ENCODE peak calls at places on chromosomes 7 and 10, in six cellular contexts. B is HepG2, C is A549, R is tibial nerve, Q is transverse colon, Z is H1. V is an unnamed sample.

GRCh38 chr7:148303295-148304013 is 287.1 kb upstream of the C7orf33 start:
- DNase-seq in B (no peak), C (no peak), R (peak), Q (peak), Z (no peak), V (peak)

GRCh38 chr10:29163746-29164145 is 125.1 kb upstream of the LYZL1 start:
- DNase-seq in B (no peak), C (peak), R (no peak), Q (no peak), Z (no peak), V (no peak)

GRCh38 chr10:20415684-20416083 is 481.4 kb downstream of the NEBL start:
- DNase-seq in B (no peak), C (no peak), R (no peak), Q (no peak), Z (no peak), V (no peak)

GRCh38 chr10:120946497-120946896 is 95.3 kb downstream of the WDR11 start:
- DNase-seq in B (no peak), C (no peak), R (no peak), Q (no peak), Z (no peak), V (no peak)

GRCh38 chr10:4790045-4790444 is 36.0 kb upstream of the AKR1E2 start:
- DNase-seq in B (no peak), C (no peak), R (no peak), Q (no peak), Z (no peak), V (no peak)

GRCh38 chr10:47378606-47379444 is 5.3 kb downstream of the ZNF488 start:
- DNase-seq in B (no peak), C (no peak), R (no peak), Q (no peak), Z (peak), V (no peak)

GRCh38 chr7:11638026-11638774 is 193.8 kb downstream of the THSD7A start:
- DNase-seq in B (no peak), C (no peak), R (no peak), Q (no peak), Z (no peak), V (no peak)

GRCh38 chr10:101466016-101466912 is 112.3 kb downstream of the BTRC start:
- DNase-seq in B (no peak), C (no peak), R (no peak), Q (no peak), Z (no peak), V (no peak)

GRCh38 chr7:55074008-55074499 is 55.2 kb downstream of the EGFR start:
- DNase-seq in B (peak), C (peak), R (no peak), Q (peak), Z (no peak), V (no peak)

GRCh38 chr7:107501593-107501992 is 31.7 kb downstream of the GPR22 start:
- DNase-seq in B (peak), C (peak), R (no peak), Q (peak), Z (no peak), V (no peak)

GRCh38 chr7:127968547-127968946 is 62.7 kb downstream of the LRRC4 start:
- DNase-seq in B (no peak), C (no peak), R (no peak), Q (no peak), Z (no peak), V (no peak)

GRCh38 chr7:76257973-76258372 is 44.5 kb upstream of the HSPB1 start:
- DNase-seq in B (peak), C (no peak), R (no peak), Q (no peak), Z (no peak), V (no peak)

GRCh38 chr7:37916017-37916672 is 472 bp downstream of the SFRP4 start:
- DNase-seq in B (no peak), C (no peak), R (peak), Q (peak), Z (peak), V (peak)

GRCh38 chr10:116774728-116775151 is 32.4 kb upstream of the HSPA12A start:
- DNase-seq in B (no peak), C (no peak), R (no peak), Q (peak), Z (no peak), V (no peak)

GRCh38 chr10:92799591-92799990 is 48.7 kb upstream of the EXOC6 start:
- DNase-seq in B (no peak), C (no peak), R (no peak), Q (no peak), Z (no peak), V (no peak)

GRCh38 chr7:2202361-2202761 is 30.4 kb downstream of the MAD1L1 start:
- DNase-seq in B (no peak), C (no peak), R (no peak), Q (no peak), Z (no peak), V (no peak)

GRCh38 chr10:83606275-83606674 is 533.0 kb upstream of the GHITM start:
- DNase-seq in B (no peak), C (no peak), R (no peak), Q (no peak), Z (peak), V (no peak)

GRCh38 chr10:43261578-43261965 is 5.3 kb downstream of the RASGEF1A start:
- DNase-seq in B (no peak), C (no peak), R (no peak), Q (no peak), Z (no peak), V (no peak)

GRCh38 chr7:70525991-70526390 is 606.0 kb upstream of the GALNT17 start:
- DNase-seq in B (no peak), C (no peak), R (no peak), Q (no peak), Z (no peak), V (no peak)

GRCh38 chr10:128000660-128001059 is 93.8 kb downstream of the PTPRE start:
- DNase-seq in B (no peak), C (no peak), R (no peak), Q (no peak), Z (no peak), V (no peak)

GRCh38 chr7:138105216-138105615 is 29.0 kb downstream of the AKR1D1 start:
- DNase-seq in B (no peak), C (no peak), R (no peak), Q (no peak), Z (no peak), V (no peak)

GRCh38 chr7:149748223-149748874 is 25.0 kb downstream of the ZNF467 start:
- DNase-seq in B (peak), C (no peak), R (no peak), Q (no peak), Z (peak), V (no peak)

GRCh38 chr7:102991540-102992214 is 78.9 kb downstream of the LRRC17 start:
- DNase-seq in B (peak), C (peak), R (no peak), Q (peak), Z (no peak), V (no peak)

GRCh38 chr7:19491821-19492452 is 216.9 kb downstream of the POLR1F start:
- DNase-seq in B (no peak), C (peak), R (no peak), Q (no peak), Z (no peak), V (no peak)

GRCh38 chr10:103635580-103635979 is 142.1 kb downstream of the NEURL1 start:
- DNase-seq in B (no peak), C (no peak), R (no peak), Q (no peak), Z (no peak), V (no peak)

GRCh38 chr10:33237736-33238624 is 96.5 kb downstream of the NRP1 start:
- DNase-seq in B (peak), C (peak), R (no peak), Q (no peak), Z (no peak), V (no peak)

GRCh38 chr10:103701380-103702222 is 153.8 kb downstream of the SH3PXD2A start:
- DNase-seq in B (no peak), C (no peak), R (no peak), Q (no peak), Z (no peak), V (no peak)

GRCh38 chr7:45295222-45295621 is 137.6 kb downstream of the RAMP3 start:
- DNase-seq in B (no peak), C (no peak), R (no peak), Q (no peak), Z (no peak), V (no peak)

GRCh38 chr10:113297226-113297625 is 255.6 kb upstream of the HABP2 start:
- DNase-seq in B (no peak), C (no peak), R (no peak), Q (no peak), Z (no peak), V (no peak)

GRCh38 chr10:18303851-18304800 is 163.9 kb downstream of the CACNB2 start:
- DNase-seq in B (no peak), C (no peak), R (no peak), Q (no peak), Z (no peak), V (peak)

GRCh38 chr7:135672560-135673359 is 10.4 kb downstream of the STMP1 start:
- DNase-seq in B (peak), C (peak), R (no peak), Q (no peak), Z (no peak), V (peak)

GRCh38 chr10:126068357-126068756 is 172.0 kb downstream of the FANK1 start:
- DNase-seq in B (no peak), C (no peak), R (no peak), Q (no peak), Z (no peak), V (no peak)

GRCh38 chr10:11875499-11876281 is 52.5 kb downstream of the PROSER2 start:
- DNase-seq in B (peak), C (peak), R (peak), Q (peak), Z (no peak), V (peak)
- TF ChIP-seq EP300 in B (peak), C (peak), R (peak), Q (no peak), Z (no peak), V (no peak)

DNA sequence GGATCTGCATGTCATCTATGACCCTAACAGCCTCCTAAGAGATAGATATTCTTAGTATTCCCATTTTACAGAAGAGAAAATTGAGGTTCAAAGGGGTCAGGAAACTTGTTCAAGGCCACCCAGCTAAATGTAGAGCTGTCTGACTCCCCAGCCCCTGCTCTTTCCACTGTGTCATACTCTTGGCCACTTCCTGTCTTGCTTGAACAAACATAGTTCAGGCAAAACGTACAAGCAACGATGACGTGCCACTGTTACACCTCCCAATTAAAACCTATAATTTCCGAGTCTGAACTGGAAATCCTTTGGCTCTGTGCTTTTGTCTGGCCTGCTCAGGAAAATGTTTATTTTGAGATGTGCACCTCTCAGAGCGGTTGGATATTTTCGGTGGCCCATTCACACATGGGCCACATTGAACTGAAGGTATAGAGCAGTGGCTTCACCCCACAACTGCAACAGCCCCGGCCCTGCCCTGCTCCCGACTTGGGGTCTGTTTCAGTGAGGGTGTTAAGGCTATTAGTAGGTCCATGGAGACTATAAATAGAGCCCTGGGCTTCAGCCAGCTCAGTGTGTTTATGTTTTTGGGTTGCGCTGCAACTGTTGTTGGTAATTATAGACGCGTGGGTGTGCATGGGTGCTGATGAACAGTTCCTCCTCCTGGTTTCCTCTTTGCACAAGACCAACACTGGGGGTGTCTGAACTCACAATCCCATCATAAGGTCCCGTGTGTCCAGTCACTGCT is 172.3 kb upstream of the ADO start:
- DNase-seq in B (no peak), C (no peak), R (no peak), Q (peak), Z (no peak), V (no peak)
- TF ChIP-seq EP300 in B (no peak), C (no peak), R (no peak), Q (no peak), Z (no peak), V (no peak)

GRCh38 chr10:45596556-45596955 is 76.0 kb downstream of the ZFAND4 start:
- DNase-seq in B (no peak), C (no peak), R (no peak), Q (no peak), Z (no peak), V (no peak)

GRCh38 chr10:45592432-45592831 is 80.1 kb downstream of the ZFAND4 start:
- DNase-seq in B (no peak), C (no peak), R (no peak), Q (no peak), Z (no peak), V (no peak)

GRCh38 chr10:45592926-45593325 is 79.6 kb downstream of the ZFAND4 start:
- DNase-seq in B (no peak), C (no peak), R (no peak), Q (no peak), Z (no peak), V (no peak)

GRCh38 chr10:45593938-45594275 is 78.7 kb downstream of the ZFAND4 start:
- DNase-seq in B (no peak), C (no peak), R (no peak), Q (no peak), Z (no peak), V (no peak)

DNA sequence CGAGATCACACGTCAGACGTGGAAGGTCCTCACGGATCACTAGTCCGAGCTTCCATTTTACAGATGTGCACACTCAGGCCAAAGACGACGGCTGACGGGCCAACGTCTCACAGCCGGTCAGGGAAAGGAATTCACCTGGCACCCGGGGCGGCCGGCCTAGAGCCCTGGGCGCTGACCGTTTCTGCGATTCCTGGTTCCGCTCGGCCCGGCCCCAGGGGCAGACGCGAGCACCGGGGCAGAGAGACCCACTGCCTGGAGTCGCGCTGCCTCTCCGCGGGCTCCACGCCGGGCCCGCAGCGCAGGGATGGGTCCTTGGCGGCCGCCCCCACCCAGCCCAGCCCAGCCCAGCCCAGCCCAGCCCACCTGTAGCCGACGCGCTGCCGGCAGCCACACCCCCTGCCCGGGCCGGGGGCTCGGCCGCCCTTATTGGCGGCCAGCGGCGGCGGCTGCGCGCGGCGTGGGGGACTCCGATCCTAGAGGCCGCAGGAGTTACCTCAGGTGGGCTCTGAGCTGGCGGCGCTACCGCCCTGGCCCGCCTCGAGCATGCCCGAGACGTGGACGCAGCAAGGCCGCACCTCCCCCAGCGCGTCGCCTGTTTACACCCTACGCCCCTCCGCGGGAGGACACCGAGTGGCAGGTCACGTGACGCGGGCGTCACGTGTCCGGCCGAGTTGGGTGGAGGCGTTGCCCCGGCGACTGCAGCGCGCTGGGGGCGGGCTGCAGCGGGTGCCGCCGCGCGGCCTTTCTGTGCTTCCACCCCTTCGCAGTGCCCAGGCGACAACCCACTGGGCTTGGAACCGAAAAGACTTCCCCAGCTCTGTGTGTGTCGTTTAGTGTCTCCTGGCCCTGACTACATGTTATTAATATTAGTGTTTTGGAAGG is 78.1 kb downstream of the ZFAND4 start:
- DNase-seq in B (peak), C (peak), R (peak), Q (peak), Z (peak), V (peak)
- TF ChIP-seq EP300 in B (peak), C (no peak), R (peak), Q (peak), Z (peak), V (no peak)

DNA sequence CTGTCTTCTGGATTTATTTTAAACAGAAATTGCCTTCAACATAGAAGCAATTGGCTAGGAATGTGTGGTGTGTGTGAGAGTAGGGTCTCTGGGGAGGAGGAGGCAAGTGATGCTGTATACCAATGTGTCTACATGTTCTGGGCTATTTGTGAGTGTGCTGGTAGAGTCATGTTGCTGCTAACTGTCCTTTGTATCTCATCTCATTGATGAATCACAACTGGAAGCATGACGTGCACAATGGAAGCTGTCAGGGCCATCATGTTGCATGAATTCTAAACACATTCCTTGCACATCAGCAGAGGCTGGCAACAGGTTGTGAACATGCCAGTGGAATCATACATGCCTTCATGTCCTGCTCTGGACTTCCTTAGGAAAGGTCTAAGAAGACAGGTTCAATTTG is 199.7 kb downstream of the BMPER start:
- DNase-seq in B (no peak), C (no peak), R (no peak), Q (no peak), Z (no peak), V (no peak)
- TF ChIP-seq EP300 in B (no peak), C (no peak), R (no peak), Q (no peak), Z (no peak), V (no peak)

DNA sequence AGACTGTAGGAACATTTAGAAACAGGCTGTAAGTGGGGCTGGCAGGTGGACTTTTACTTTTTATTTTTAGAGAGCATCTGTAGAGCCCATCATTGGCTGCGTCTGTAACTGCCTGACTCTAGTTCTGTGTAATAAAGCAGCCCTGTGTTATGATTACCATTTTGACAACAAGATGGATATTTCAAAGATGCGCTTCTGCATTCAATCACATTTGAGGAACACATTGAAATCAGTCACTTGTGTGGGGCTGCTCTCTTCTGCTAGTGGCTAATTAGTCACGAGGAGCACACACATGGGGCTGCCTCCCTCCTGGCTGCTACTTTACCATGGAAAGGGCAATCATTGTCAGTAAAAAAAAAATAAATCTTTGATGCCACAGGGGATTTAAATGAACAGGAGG is 205.0 kb upstream of the COBL start:
- DNase-seq in B (no peak), C (no peak), R (no peak), Q (no peak), Z (no peak), V (no peak)
- TF ChIP-seq EP300 in B (no peak), C (no peak), R (no peak), Q (no peak), Z (no peak), V (no peak)

DNA sequence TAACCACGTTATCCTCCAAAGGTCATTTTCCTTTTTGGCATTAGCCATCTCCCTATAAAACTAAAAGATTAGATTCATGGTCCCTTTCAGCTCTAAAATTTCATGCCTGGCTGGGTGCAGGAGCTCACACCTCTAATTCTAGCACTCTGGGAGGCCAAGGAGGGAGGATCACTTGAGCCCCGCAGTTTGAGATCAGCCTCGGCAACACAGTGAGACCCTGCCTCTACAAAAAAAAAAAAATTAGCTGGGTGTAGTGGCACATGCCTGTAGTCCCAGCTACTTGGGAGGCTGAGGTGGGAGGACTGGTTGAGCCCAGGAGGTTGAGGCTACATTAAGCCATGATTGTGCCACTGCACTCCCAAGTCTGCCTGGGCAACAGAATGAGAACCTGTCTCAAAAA is 57.0 kb downstream of the MALSU1 start:
- DNase-seq in B (no peak), C (no peak), R (no peak), Q (no peak), Z (no peak), V (no peak)
- TF ChIP-seq EP300 in B (no peak), C (no peak), R (no peak), Q (no peak), Z (no peak), V (no peak)

GRCh38 chr10:45627412-45628048 is 45.0 kb downstream of the ZFAND4 start:
- DNase-seq in B (no peak), C (no peak), R (no peak), Q (no peak), Z (no peak), V (peak)

GRCh38 chr10:45625879-45626278 is 46.7 kb downstream of the ZFAND4 start:
- DNase-seq in B (no peak), C (no peak), R (no peak), Q (no peak), Z (no peak), V (peak)

DNA sequence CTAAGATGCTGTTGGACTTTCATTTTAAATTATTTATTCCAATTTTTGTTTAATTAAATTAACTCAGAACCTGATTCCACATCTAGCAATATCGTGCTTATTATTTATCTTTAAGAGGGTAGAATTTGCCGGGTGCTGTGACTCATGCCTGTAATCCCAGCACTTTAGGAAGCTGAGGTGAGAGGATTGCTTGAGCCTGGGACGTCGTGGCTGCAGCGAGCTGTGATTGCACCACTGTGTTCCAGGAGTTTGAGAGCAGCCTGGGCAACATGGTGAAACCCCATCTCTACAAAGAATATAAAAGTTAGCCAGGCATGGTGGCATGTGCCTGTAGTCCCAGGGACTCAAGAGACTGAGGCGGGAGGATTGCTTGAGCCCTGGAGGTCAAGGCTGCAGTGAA is 47.8 kb downstream of the ZFAND4 start:
- DNase-seq in B (no peak), C (no peak), R (no peak), Q (no peak), Z (no peak), V (no peak)
- TF ChIP-seq EP300 in B (no peak), C (no peak), R (no peak), Q (no peak), Z (no peak), V (no peak)